ENCODE peak calls at places on chromosomes 12 and 14, in six cellular contexts. T is small intestine, P is upper lobe of right lung, J is hepatocyte, L is left lung, S is right cardiac atrium. K is an unnamed sample. For H3K9me3, the result is how much of the 10 kb centered on the place peaks cover.

GRCh38 chr12:119989619-119990381 is 764 bp downstream of the BICDL1 start:
- DNase-seq in J (peak), L (peak), T (peak), S (peak), P (peak), K (no peak)

GRCh38 chr12:89075890-89076591 is 276.3 kb downstream of the DUSP6 start:
- DNase-seq in S (no peak), J (no peak), T (no peak), P (no peak), L (no peak), K (no peak)

GRCh38 chr14:58245562-58245961 is 919 bp downstream of the PSMA3 start:
- DNase-seq in S (no peak), T (no peak), P (no peak), L (no peak), J (no peak), K (no peak)

GRCh38 chr14:21044106-21044618 is 2.0 kb downstream of the RNASE7 start:
- DNase-seq in T (peak), J (no peak), S (peak), L (no peak), P (no peak), K (no peak)

GRCh38 chr12:33795536-33795935 is 226.8 kb upstream of the ALG10 start:
- DNase-seq in J (no peak), T (no peak), P (no peak), S (no peak), L (no peak), K (peak)

GRCh38 chr14:50530358-50530757 is 2.0 kb downstream of the MAP4K5 start:
- DNase-seq in T (peak), J (no peak), S (no peak), L (no peak), P (no peak), K (no peak)

GRCh38 chr14:92253381-92253894 is 69.5 kb upstream of the SLC24A4 start:
- DNase-seq in T (no peak), J (no peak), S (no peak), P (no peak), L (no peak), K (no peak)

GRCh38 chr12:9669534-9669933 is at the start of gene CLEC2D:
- DNase-seq in S (no peak), P (no peak), T (peak), L (no peak), J (no peak), K (no peak)

GRCh38 chr14:49670475-49670874 is 17.5 kb downstream of the POLE2 start:
- DNase-seq in L (no peak), T (no peak), S (no peak), P (no peak), J (no peak), K (no peak)

GRCh38 chr12:113519464-113520191 is 48.0 kb upstream of the LHX5 start:
- DNase-seq in S (no peak), P (no peak), L (no peak), T (no peak), J (no peak), K (no peak)

GRCh38 chr12:91975891-91976290 is 169.8 kb downstream of the BTG1 start:
- DNase-seq in L (no peak), P (no peak), S (no peak), T (no peak), J (no peak), K (no peak)

GRCh38 chr12:68964013-68964412 is 31.0 kb upstream of the CPM start:
- DNase-seq in J (no peak), T (no peak), L (no peak), S (no peak), P (no peak), K (no peak)

GRCh38 chr14:55794655-55795583 is 214.9 kb downstream of the KTN1 start:
- DNase-seq in J (peak), T (no peak), P (no peak), S (no peak), L (no peak), K (no peak)

GRCh38 chr12:132525833-132526455 is 36.0 kb downstream of the FBRSL1 start:
- DNase-seq in P (no peak), S (no peak), J (no peak), L (no peak), T (no peak), K (no peak)

GRCh38 chr14:103456167-103456835 is 66.3 kb downstream of the CKB start:
- DNase-seq in T (peak), J (no peak), P (no peak), L (no peak), S (no peak), K (no peak)

GRCh38 chr12:107514887-107515445 is 170.6 kb upstream of the PWP1 start:
- DNase-seq in T (no peak), S (no peak), J (no peak), L (no peak), P (no peak), K (peak)

GRCh38 chr14:101061411-101062064 is 158.0 kb upstream of the RTL1 start:
- DNase-seq in J (no peak), P (peak), L (peak), S (no peak), T (no peak), K (no peak)

GRCh38 chr14:63362305-63362914 is 43.7 kb upstream of the GPHB5 start:
- DNase-seq in J (peak), L (no peak), S (no peak), T (peak), P (no peak), K (no peak)

GRCh38 chr12:122021822-122022392 is at the start of gene BCL7A:
- DNase-seq in L (peak), P (peak), T (peak), J (peak), S (peak), K (no peak)

GRCh38 chr12:29316772-29317171 is 64.2 kb downstream of the ERGIC2 start:
- DNase-seq in T (peak), S (peak), L (no peak), P (no peak), J (peak), K (no peak)

GRCh38 chr14:92507174-92507768 is 6.3 kb upstream of the RIN3 start:
- DNase-seq in L (peak), T (peak), P (peak), J (no peak), S (peak), K (peak)

GRCh38 chr14:79197516-79197915 is 1013.8 kb downstream of the DIO2 start:
- DNase-seq in T (no peak), P (no peak), L (no peak), J (no peak), S (no peak), K (no peak)

GRCh38 chr12:121241203-121241970 is 31.5 kb downstream of the P2RX4 start:
- DNase-seq in S (no peak), T (no peak), L (no peak), J (no peak), P (no peak), K (no peak)

GRCh38 chr14:24411468-24412454 is 13.0 kb downstream of the NYNRIN start:
- DNase-seq in S (peak), T (peak), J (peak), L (no peak), P (no peak), K (no peak)

GRCh38 chr12:12786716-12787601 is 1.5 kb downstream of the APOLD1 start:
- DNase-seq in P (peak), T (peak), J (peak), L (peak), S (peak), K (peak)

GRCh38 chr14:64563696-64564095 is 13.9 kb downstream of the PPP1R36 start:
- DNase-seq in J (no peak), P (no peak), T (no peak), L (no peak), S (no peak), K (no peak)

GRCh38 chr12:40439771-40440492 is 215.1 kb downstream of the LRRK2 start:
- DNase-seq in L (no peak), S (no peak), P (no peak), T (no peak), J (no peak), K (no peak)

GRCh38 chr12:111190741-111191526 is 178.0 kb downstream of the PHETA1 start:
- DNase-seq in T (no peak), S (no peak), L (no peak), J (no peak), P (no peak), K (no peak)

GRCh38 chr12:131137836-131138637 is 184.3 kb downstream of the ADGRD1 start:
- DNase-seq in L (no peak), S (no peak), P (no peak), J (peak), T (no peak), K (no peak)

GRCh38 chr14:100440758-100441203 is 117.6 kb downstream of the SLC25A47 start:
- DNase-seq in T (no peak), L (no peak), S (no peak), P (no peak), J (no peak), K (no peak)

GRCh38 chr14:54935958-54936357 is 33.3 kb upstream of the GCH1 start:
- DNase-seq in J (no peak), P (no peak), T (no peak), S (no peak), L (no peak), K (peak)

GRCh38 chr14:34032720-34033119 is 81.8 kb upstream of the EGLN3 start:
- DNase-seq in S (no peak), J (no peak), P (no peak), L (no peak), T (no peak), K (no peak)

GRCh38 chr14:91220581-91221000 is 23.9 kb downstream of the GPR68 start:
- DNase-seq in J (no peak), T (no peak), L (peak), P (peak), S (no peak), K (no peak)

GRCh38 chr14:60981626-60982455 is 796 bp downstream of the SLC38A6 start:
- DNase-seq in J (peak), L (no peak), S (no peak), T (no peak), P (no peak), K (no peak)

GRCh38 chr14:104370256-104370870 is 209.2 kb upstream of the C14orf180 start:
- DNase-seq in P (no peak), L (no peak), J (peak), T (peak), S (peak), K (no peak)

GRCh38 chr14:77052281-77053044 is 24.0 kb upstream of the IRF2BPL start:
- DNase-seq in L (no peak), J (no peak), P (no peak), T (peak), S (no peak), K (no peak)

GRCh38 chr14:102498005-102498677 is 11.4 kb downstream of the ANKRD9 start:
- DNase-seq in L (no peak), S (peak), P (no peak), J (peak), T (peak), K (no peak)

GRCh38 chr14:76007852-76008251 is 22.3 kb downstream of the IFT43 start:
- DNase-seq in S (no peak), T (no peak), J (no peak), P (no peak), L (no peak), K (no peak)

GRCh38 chr14:46048127-46048526 is 603.5 kb downstream of the RPL10L start:
- DNase-seq in S (no peak), L (no peak), P (no peak), T (no peak), J (peak), K (peak)

GRCh38 chr12:20423557-20423956 is 55.2 kb downstream of the PDE3A start:
- DNase-seq in J (no peak), P (no peak), T (peak), L (no peak), S (no peak), K (no peak)

GRCh38 chr12:20426191-20426590 is 57.9 kb downstream of the PDE3A start:
- DNase-seq in S (peak), T (no peak), L (no peak), J (no peak), P (no peak), K (no peak)

GRCh38 chr12:20432290-20432689 is 64.0 kb downstream of the PDE3A start:
- DNase-seq in S (no peak), P (no peak), L (no peak), J (no peak), T (no peak), K (no peak)

GRCh38 chr12:20429876-20430275 is 61.5 kb downstream of the PDE3A start:
- DNase-seq in P (no peak), L (no peak), J (no peak), S (no peak), T (no peak), K (no peak)

DNA sequence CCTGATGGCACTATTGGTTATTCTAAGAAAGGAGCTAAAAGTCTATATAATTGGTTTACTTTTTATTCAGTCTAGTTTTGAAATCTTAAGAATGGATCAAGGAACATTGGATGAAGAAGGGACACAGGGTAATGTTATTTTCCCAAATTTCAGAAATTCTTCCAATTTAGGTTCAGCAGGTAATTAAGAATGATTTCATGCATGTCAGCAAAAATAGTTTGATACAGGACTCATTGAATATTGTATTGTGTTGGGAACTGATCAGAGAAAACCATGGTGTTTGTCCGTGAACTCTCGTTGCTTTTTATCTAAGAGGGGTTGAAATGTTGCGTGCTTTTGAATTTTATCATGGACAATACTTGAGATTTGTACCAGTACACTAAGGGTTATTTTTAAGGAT is 58.6 kb downstream of the PDE3A start:
- DNase-seq in S (no peak), T (no peak), P (no peak), L (no peak), J (no peak), K (no peak)
- H3K27ac ChIP-seq in S (no peak), T (no peak), P (no peak), L (no peak), J (no peak), K (no peak)

GRCh38 chr14:32128703-32129102 is 51.6 kb downstream of the ARHGAP5 start:
- DNase-seq in J (no peak), T (no peak), L (no peak), S (no peak), P (no peak), K (no peak)
- H3K9me3 ChIP-seq in J (under half), T (under half), L (under half), S (under half), P (under half), K (under half)

GRCh38 chr14:51784466-51784865 is 75.9 kb upstream of the GNG2 start:
- DNase-seq in T (no peak), L (no peak), J (no peak), P (no peak), S (no peak), K (no peak)

GRCh38 chr14:51781352-51781751 is 79.1 kb upstream of the GNG2 start:
- DNase-seq in P (no peak), S (no peak), L (no peak), T (no peak), J (no peak), K (no peak)

GRCh38 chr14:51786227-51786626 is 74.2 kb upstream of the GNG2 start:
- DNase-seq in S (no peak), J (no peak), L (no peak), P (no peak), T (no peak), K (no peak)

GRCh38 chr14:51782412-51782811 is 78.0 kb upstream of the GNG2 start:
- DNase-seq in T (no peak), P (no peak), J (no peak), S (no peak), L (no peak), K (no peak)

GRCh38 chr14:51783765-51784164 is 76.6 kb upstream of the GNG2 start:
- DNase-seq in T (no peak), J (no peak), L (no peak), S (no peak), P (no peak), K (no peak)
- H3K27ac ChIP-seq in T (no peak), J (no peak), L (no peak), S (no peak), P (no peak), K (no peak)

DNA sequence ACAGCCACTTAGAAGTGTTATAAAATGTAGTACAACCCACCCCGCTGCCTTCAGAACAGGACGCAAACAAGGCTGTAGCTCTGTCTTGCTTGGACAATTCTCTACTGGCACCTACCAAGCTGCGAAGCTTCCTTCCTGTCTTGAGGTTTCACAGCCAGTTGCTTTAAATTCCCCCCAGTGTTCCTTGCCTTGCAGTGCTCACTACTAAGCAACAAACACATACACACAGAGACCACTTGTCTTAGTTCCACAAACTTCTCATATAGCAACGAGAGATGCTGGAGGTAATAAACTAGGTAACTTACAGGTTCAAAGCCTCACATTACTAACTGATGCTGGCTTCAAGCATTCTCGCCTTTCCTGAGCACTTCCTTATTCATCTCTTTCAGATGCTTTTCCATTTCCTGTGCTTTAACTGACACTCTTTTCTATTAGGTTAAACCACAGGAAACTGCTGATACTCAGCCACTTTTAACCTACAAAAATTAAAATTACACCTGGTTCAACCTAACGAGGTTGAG is 91.5 kb upstream of the PTGDR start:
- DNase-seq in T (peak), J (no peak), P (no peak), S (no peak), L (no peak), K (no peak)
- H3K9me3 ChIP-seq in T (under half), J (under half), P (under half), S (under half), L (under half), K (under half)

K was measured in keratinocyte.